ENCODE peak calls at places on chromosome 6, in four cellular contexts. V, K, N and R are unnamed samples.
A peak's percentile ranks its signal among the peaks of the same experiment; 100 is the strongest.

GRCh38 chr6:31143148-31143547 is 4.3 kb upstream of the PSORS1C2 start:
- DNase-seq in K (no peak), N (peak; percentile 21), V (no peak), R (no peak)

GRCh38 chr6:11730645-11731044 is 48.0 kb downstream of the ADTRP start:
- DNase-seq in V (no peak), N (no peak), K (no peak), R (no peak)

GRCh38 chr6:31128093-31128676 is 7.9 kb upstream of the CDSN start:
- DNase-seq in N (no peak), K (peak; percentile 40), V (peak; percentile 70), R (peak; percentile 19)

GRCh38 chr6:7897461-7898192 is 13.0 kb downstream of the TXNDC5 start:
- DNase-seq in V (no peak), K (no peak), N (no peak), R (no peak)

GRCh38 chr6:154815938-154816820 is 83.0 kb downstream of the SCAF8 start:
- DNase-seq in K (no peak), V (no peak), N (no peak), R (no peak)

GRCh38 chr6:134031696-134032255 is 20.6 kb downstream of the SLC2A12 start:
- DNase-seq in K (no peak), V (no peak), N (no peak), R (no peak)

GRCh38 chr6:63941747-63942470 is 306.3 kb downstream of the PHF3 start:
- DNase-seq in V (no peak), K (peak; percentile 21), N (no peak), R (no peak)

GRCh38 chr6:130853555-130854183 is 26.5 kb downstream of the SMLR1 start:
- DNase-seq in V (no peak), K (no peak), N (no peak), R (no peak)

GRCh38 chr6:122389704-122390103 is 9.7 kb upstream of the HSF2 start:
- DNase-seq in V (no peak), K (no peak), N (no peak), R (no peak)

GRCh38 chr6:6584310-6585002 is 4.1 kb upstream of the LY86 start:
- DNase-seq in K (no peak), V (no peak), N (no peak), R (no peak)

GRCh38 chr6:9540126-9540525 is 874.7 kb downstream of the TFAP2A start:
- DNase-seq in V (no peak), N (no peak), K (no peak), R (no peak)

GRCh38 chr6:158095031-158095430 is 73.0 kb downstream of the SERAC1 start:
- DNase-seq in V (no peak), N (no peak), K (no peak), R (peak; percentile 33)

GRCh38 chr6:157090736-157091135 is 232.6 kb downstream of the TMEM242 start:
- DNase-seq in N (no peak), K (no peak), V (no peak), R (no peak)

GRCh38 chr6:2157441-2158127 is 87.8 kb downstream of the GMDS start:
- DNase-seq in K (no peak), N (peak; percentile 67), V (no peak), R (peak; percentile 23)

GRCh38 chr6:125821825-125822281 is 31.1 kb downstream of the NCOA7 start:
- DNase-seq in V (no peak), N (no peak), K (peak; percentile 69), R (no peak)

GRCh38 chr6:116866281-116866871 is 10.7 kb upstream of the RFX6 start:
- DNase-seq in K (no peak), N (no peak), V (no peak), R (no peak)

GRCh38 chr6:32222333-32223230 is 1.3 kb downstream of the NOTCH4 start:
- DNase-seq in V (no peak), K (no peak), N (no peak), R (no peak)

GRCh38 chr6:66662196-66662595 is 955.2 kb upstream of the EYS start:
- DNase-seq in N (peak; percentile 23), K (peak; percentile 26), V (no peak), R (peak; percentile 32)

GRCh38 chr6:106894978-106895702 is 79.4 kb downstream of the CD24 start:
- DNase-seq in V (no peak), N (no peak), K (no peak), R (peak; percentile 17)

GRCh38 chr6:15322184-15322583 is 76.3 kb downstream of the JARID2 start:
- DNase-seq in N (no peak), K (no peak), V (no peak), R (no peak)

GRCh38 chr6:101761124-101761601 is 367.7 kb downstream of the GRIK2 start:
- DNase-seq in K (no peak), N (peak; percentile 66), V (no peak), R (peak; percentile 92)

GRCh38 chr6:160733045-160733646 is 31.1 kb downstream of the PLG start:
- DNase-seq in V (peak; percentile 49), K (peak; percentile 13), N (peak; percentile 20), R (peak; percentile 40)

GRCh38 chr6:79384845-79385244 is 150.4 kb upstream of the HMGN3 start:
- DNase-seq in N (no peak), K (no peak), V (no peak), R (no peak)

GRCh38 chr6:10800810-10801209 is 37.5 kb downstream of the MAK start:
- DNase-seq in V (no peak), K (no peak), N (peak; percentile 3), R (no peak)

GRCh38 chr6:150573041-150573681 is 26.5 kb upstream of the PLEKHG1 start:
- DNase-seq in K (no peak), N (no peak), V (peak; percentile 56), R (no peak)

GRCh38 chr6:52389626-52390360 is 27.8 kb downstream of the PAQR8 start:
- DNase-seq in K (no peak), V (no peak), N (no peak), R (peak; percentile 63)

GRCh38 chr6:38773338-38773737 is 58.2 kb downstream of the DNAH8 start:
- DNase-seq in V (no peak), K (no peak), N (no peak), R (peak; percentile 36)

GRCh38 chr6:147508073-147508870 is at the start of gene SAMD5:
- DNase-seq in K (no peak), N (peak; percentile 22), V (peak; percentile 61), R (no peak)

GRCh38 chr6:153210083-153210482 is 79.0 kb upstream of the RGS17 start:
- DNase-seq in N (no peak), K (peak; percentile 57), V (no peak), R (no peak)

GRCh38 chr6:38346291-38347079 is 293.2 kb downstream of the BTBD9 start:
- DNase-seq in N (peak; percentile 53), V (no peak), K (no peak), R (no peak)

GRCh38 chr6:39387785-39388184 is 65.3 kb upstream of the KCNK16 start:
- DNase-seq in V (no peak), N (no peak), K (no peak), R (no peak)

GRCh38 chr6:148200302-148200701 is 142.3 kb upstream of the SASH1 start:
- DNase-seq in N (no peak), V (no peak), K (no peak), R (no peak)

GRCh38 chr6:129124334-129124733 is 241.4 kb downstream of the LAMA2 start:
- DNase-seq in V (no peak), N (no peak), K (no peak), R (no peak)

GRCh38 chr6:119333707-119334295 is 15.8 kb downstream of the MAN1A1 start:
- DNase-seq in K (no peak), V (no peak), N (no peak), R (no peak)

GRCh38 chr6:14082771-14083170 is 34.8 kb upstream of the CD83 start:
- DNase-seq in N (no peak), K (no peak), V (no peak), R (no peak)

GRCh38 chr6:144289006-144289405 is 3.9 kb downstream of the UTRN start:
- DNase-seq in V (no peak), K (no peak), N (no peak), R (no peak)

GRCh38 chr6:69936674-69937363 is 70.5 kb downstream of the COL19A1 start:
- DNase-seq in K (no peak), V (no peak), N (peak; percentile 10), R (peak; percentile 8)

GRCh38 chr6:119337762-119338161 is 11.8 kb downstream of the MAN1A1 start:
- DNase-seq in V (no peak), N (no peak), K (no peak), R (no peak)

GRCh38 chr6:79240509-79240908 is 6.0 kb upstream of the HMGN3 start:
- DNase-seq in V (no peak), K (no peak), N (no peak), R (no peak)